ENCODE peak calls at places on chromosomes 2 and 18, in nine cellular contexts. L is brain microvascular endothelial cell, T is astrocyte of the spinal cord, O is choroid plexus epithelial cell, G is lower lobe of right lung, I is uterus, D is lower leg skin, F is bronchial epithelial cell, Q is PC-9. N is an unnamed sample.
A peak's percentile ranks its signal among the peaks of the same experiment; 100 is the strongest.

GRCh38 chr18:74715865-74716712 is 118.4 kb downstream of the ZNF407 start:
- DNase-seq in L (no peak), T (no peak), O (no peak), G (no peak), I (no peak), D (no peak), F (peak; percentile 3), Q (no peak), N (no peak)

GRCh38 chr2:119455066-119455718 is 23.5 kb downstream of the TMEM37 start:
- DNase-seq in L (no peak), T (no peak), O (peak; percentile 48), G (no peak), I (no peak), D (no peak), F (no peak), Q (no peak), N (no peak)

GRCh38 chr2:228669751-228670150 is 488.3 kb upstream of the SPHKAP start:
- DNase-seq in L (no peak), T (no peak), O (no peak), G (no peak), I (no peak), D (no peak), F (no peak), Q (no peak), N (no peak)

GRCh38 chr18:48786621-48787522 is 163.9 kb downstream of the SMAD7 start:
- DNase-seq in L (no peak), T (no peak), O (no peak), G (peak; percentile 34), I (peak; percentile 12), D (peak; percentile 66), F (no peak), Q (no peak), N (no peak)

GRCh38 chr2:199100326-199101110 is 357.2 kb downstream of the SATB2 start:
- DNase-seq in L (no peak), T (peak; percentile 81), O (peak; percentile 0), G (no peak), I (no peak), D (no peak), F (no peak), Q (no peak), N (peak; percentile 60)

GRCh38 chr18:2905802-2906521 is 59.2 kb downstream of the EMILIN2 start:
- DNase-seq in L (no peak), T (no peak), O (no peak), G (peak; percentile 82), I (peak; percentile 73), D (peak; percentile 95), F (no peak), Q (no peak), N (peak; percentile 26)

GRCh38 chr18:45332911-45333310 is 282.4 kb upstream of the SLC14A2 start:
- DNase-seq in L (no peak), T (no peak), O (no peak), G (no peak), I (no peak), D (no peak), F (no peak), Q (no peak), N (no peak)

GRCh38 chr2:122098301-122098700 is 342.9 kb downstream of the TSN start:
- DNase-seq in L (no peak), T (no peak), O (no peak), G (no peak), I (no peak), D (no peak), F (no peak), Q (no peak), N (peak; percentile 16)

GRCh38 chr2:169139145-169139544 is 69.8 kb downstream of the DHRS9 start:
- DNase-seq in L (no peak), T (no peak), O (no peak), G (no peak), I (no peak), D (no peak), F (no peak), Q (no peak), N (no peak)

GRCh38 chr2:22355816-22356433 is 1029.1 kb upstream of the KLHL29 start:
- DNase-seq in L (peak; percentile 19), T (no peak), O (peak; percentile 4), G (peak; percentile 57), I (peak; percentile 37), D (peak; percentile 91), F (peak; percentile 15), Q (peak; percentile 25), N (peak; percentile 5)

GRCh38 chr2:80303825-80304521 is 579 bp downstream of the LRRTM1 start:
- DNase-seq in L (no peak), T (peak; percentile 0), O (no peak), G (no peak), I (no peak), D (no peak), F (no peak), Q (no peak), N (no peak)

GRCh38 chr2:14902953-14903352 is 270.4 kb downstream of the LRATD1 start:
- DNase-seq in L (no peak), T (no peak), O (no peak), G (no peak), I (no peak), D (no peak), F (no peak), Q (no peak), N (no peak)

GRCh38 chr18:33804258-33804657 is 226.2 kb downstream of the ASXL3 start:
- DNase-seq in L (peak; percentile 32), T (peak; percentile 65), O (peak; percentile 73), G (no peak), I (no peak), D (no peak), F (peak; percentile 76), Q (no peak), N (peak; percentile 81)

GRCh38 chr2:234495801-234496441 is 960 bp downstream of the ARL4C start:
- DNase-seq in L (peak; percentile 9), T (no peak), O (peak; percentile 28), G (peak; percentile 63), I (no peak), D (peak; percentile 88), F (peak; percentile 12), Q (peak; percentile 46), N (no peak)

GRCh38 chr18:13164406-13164805 is 54.2 kb upstream of the LDLRAD4 start:
- DNase-seq in L (no peak), T (no peak), O (no peak), G (no peak), I (no peak), D (no peak), F (no peak), Q (no peak), N (no peak)

GRCh38 chr18:67504739-67505138 is 11.8 kb downstream of the DSEL start:
- DNase-seq in L (no peak), T (no peak), O (no peak), G (no peak), I (no peak), D (no peak), F (no peak), Q (no peak), N (no peak)

GRCh38 chr2:191051825-191052778 is 38.1 kb upstream of the STAT1 start:
- DNase-seq in L (peak; percentile 60), T (peak; percentile 71), O (peak; percentile 80), G (no peak), I (no peak), D (no peak), F (peak; percentile 58), Q (no peak), N (peak; percentile 79)
- TF ChIP-seq CTCF in L (peak; percentile 36), T (peak; percentile 46), O (peak; percentile 49), G (peak; percentile 65), I (peak; percentile 37), D (peak; percentile 37), F (peak; percentile 41), Q (peak; percentile 73), N (peak; percentile 58)

GRCh38 chr2:196410008-196410407 is 229.5 kb upstream of the CCDC150 start:
- DNase-seq in L (no peak), T (no peak), O (no peak), G (no peak), I (no peak), D (no peak), F (no peak), Q (no peak), N (no peak)

GRCh38 chr2:196413821-196414274 is 225.7 kb upstream of the CCDC150 start:
- DNase-seq in L (peak; percentile 51), T (peak; percentile 30), O (peak; percentile 27), G (no peak), I (no peak), D (no peak), F (peak; percentile 12), Q (no peak), N (no peak)

GRCh38 chr2:196404276-196404675 is 232.9 kb upstream of the STK17B start:
- DNase-seq in L (no peak), T (no peak), O (peak; percentile 17), G (no peak), I (no peak), D (no peak), F (peak; percentile 38), Q (no peak), N (peak; percentile 12)

GRCh38 chr2:196407675-196408265 is 231.7 kb upstream of the CCDC150 start:
- DNase-seq in L (no peak), T (no peak), O (no peak), G (no peak), I (no peak), D (no peak), F (no peak), Q (no peak), N (no peak)

DNA sequence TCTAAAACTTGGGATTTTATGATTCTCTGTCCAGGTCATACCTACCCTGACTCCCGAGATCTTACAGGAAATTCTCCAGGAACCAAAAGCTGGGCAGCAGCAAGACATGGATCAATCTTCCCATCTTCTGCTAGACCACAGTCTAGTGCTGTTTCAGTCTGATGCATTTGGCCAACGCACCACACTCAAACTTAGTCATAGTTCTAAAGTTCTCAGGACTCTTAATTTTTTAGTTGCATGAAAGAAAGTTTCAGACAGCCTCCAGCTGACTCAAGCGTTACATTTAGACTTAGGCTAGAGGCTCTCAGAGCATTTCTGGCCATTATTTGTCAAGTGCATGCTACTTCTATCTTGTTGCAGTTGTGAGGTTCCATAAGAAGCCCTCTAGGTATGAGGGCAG is 230.1 kb upstream of the CCDC150 start:
- DNase-seq in L (no peak), T (peak; percentile 14), O (no peak), G (no peak), I (no peak), D (no peak), F (no peak), Q (no peak), N (no peak)
- H3K4me3 ChIP-seq in L (no peak overlapping the region), T (no peak overlapping the region), O (no peak overlapping the region), G (no peak overlapping the region), I (no peak overlapping the region), D (no peak overlapping the region), F (no peak overlapping the region), Q (no peak overlapping the region), N (no peak overlapping the region)

GRCh38 chr2:219293736-219294201 is 14.6 kb downstream of the DNAJB2 start:
- DNase-seq in L (no peak), T (no peak), O (no peak), G (no peak), I (no peak), D (peak; percentile 84), F (no peak), Q (no peak), N (no peak)
- TF ChIP-seq CTCF in L (no peak), T (no peak), O (no peak), G (no peak), I (no peak), D (no peak), F (no peak), Q (no peak), N (no peak)

DNA sequence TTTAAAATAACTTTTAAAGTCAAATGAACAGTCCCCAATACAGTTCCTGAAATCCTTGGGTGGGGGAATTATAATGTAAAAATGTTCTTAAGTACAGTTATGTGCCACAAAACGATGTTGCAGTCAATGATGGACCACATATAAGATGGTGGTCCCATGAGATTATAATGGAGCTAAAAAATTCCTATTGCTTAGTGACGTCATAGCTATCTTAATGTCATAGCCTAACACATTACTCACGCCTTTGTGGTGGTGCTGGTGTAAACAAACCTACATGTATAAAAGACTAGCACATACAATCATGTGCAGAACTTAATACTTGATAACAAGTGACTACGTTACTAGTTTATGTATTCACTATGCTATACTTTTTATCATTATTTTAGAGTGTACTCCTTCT is 109.4 kb downstream of the EPB41L3 start:
- DNase-seq in L (no peak), T (no peak), O (no peak), G (no peak), I (no peak), D (no peak), F (no peak), Q (no peak), N (no peak)
- H3K4me3 ChIP-seq in L (no peak overlapping the region), T (no peak overlapping the region), O (no peak overlapping the region), G (no peak overlapping the region), I (no peak overlapping the region), D (no peak overlapping the region), F (no peak overlapping the region), Q (no peak overlapping the region), N (no peak overlapping the region)